ENCODE peak calls at places on chromosome 16, in seven cellular contexts. One of them, this sample, is unnamed.

GRCh38 chr16:85369741-85370528 is 243.2 kb upstream of the GSE1 start:
- DNase-seq in body of pancreas: peak; percentile 59
- DNase-seq in psoas muscle: peak; percentile 81
- DNase-seq in breast epithelium: no peak
- DNase-seq in adrenal gland: peak; percentile 89
- DNase-seq in Caco-2: peak; percentile 66
- DNase-seq in HCT116: no peak
- DNase-seq in this sample: no peak

GRCh38 chr16:17013067-17013466 is 457.7 kb downstream of the XYLT1 start:
- DNase-seq in HCT116: no peak
- DNase-seq in breast epithelium: no peak
- DNase-seq in adrenal gland: no peak
- DNase-seq in body of pancreas: no peak
- DNase-seq in psoas muscle: no peak
- DNase-seq in Caco-2: no peak
- DNase-seq in this sample: no peak

GRCh38 chr16:68884867-68885266 is 41.5 kb downstream of the TANGO6 start:
- DNase-seq in Caco-2: no peak
- DNase-seq in breast epithelium: no peak
- DNase-seq in adrenal gland: no peak
- DNase-seq in body of pancreas: no peak
- DNase-seq in HCT116: no peak
- DNase-seq in psoas muscle: no peak
- DNase-seq in this sample: no peak

GRCh38 chr16:24851700-24852099 is 5.9 kb downstream of the SLC5A11 start:
- DNase-seq in breast epithelium: no peak
- DNase-seq in psoas muscle: no peak
- DNase-seq in HCT116: no peak
- DNase-seq in body of pancreas: no peak
- DNase-seq in adrenal gland: peak; percentile 41
- DNase-seq in Caco-2: no peak
- DNase-seq in this sample: no peak

GRCh38 chr16:28596840-28597691 is at the start of gene SULT1A2:
- DNase-seq in HCT116: peak; percentile 26
- DNase-seq in psoas muscle: no peak
- DNase-seq in body of pancreas: peak; percentile 84
- DNase-seq in adrenal gland: no peak
- DNase-seq in Caco-2: peak; percentile 44
- DNase-seq in breast epithelium: peak; percentile 76
- DNase-seq in this sample: no peak

GRCh38 chr16:82133798-82134197 is 36.2 kb downstream of the MPHOSPH6 start:
- DNase-seq in HCT116: no peak
- DNase-seq in adrenal gland: no peak
- DNase-seq in Caco-2: no peak
- DNase-seq in body of pancreas: no peak
- DNase-seq in breast epithelium: no peak
- DNase-seq in psoas muscle: no peak
- DNase-seq in this sample: no peak

GRCh38 chr16:27318399-27319256 is 4.9 kb downstream of the IL4R start:
- DNase-seq in body of pancreas: no peak
- DNase-seq in psoas muscle: peak; percentile 57
- DNase-seq in Caco-2: no peak
- DNase-seq in HCT116: no peak
- DNase-seq in breast epithelium: no peak
- DNase-seq in adrenal gland: peak; percentile 70
- DNase-seq in this sample: no peak

GRCh38 chr16:87541004-87541881 is 48.4 kb upstream of the ZCCHC14 start:
- DNase-seq in Caco-2: no peak
- DNase-seq in body of pancreas: no peak
- DNase-seq in breast epithelium: no peak
- DNase-seq in HCT116: no peak
- DNase-seq in psoas muscle: no peak
- DNase-seq in adrenal gland: peak; percentile 66
- DNase-seq in this sample: peak; percentile 46

GRCh38 chr16:24511174-24511573 is 28.2 kb upstream of the RBBP6 start:
- DNase-seq in adrenal gland: no peak
- DNase-seq in psoas muscle: no peak
- DNase-seq in breast epithelium: no peak
- DNase-seq in Caco-2: no peak
- DNase-seq in HCT116: no peak
- DNase-seq in body of pancreas: no peak
- DNase-seq in this sample: no peak

GRCh38 chr16:20049831-20050230 is 23.9 kb downstream of the GPR139 start:
- DNase-seq in breast epithelium: peak; percentile 58
- DNase-seq in psoas muscle: no peak
- DNase-seq in Caco-2: no peak
- DNase-seq in HCT116: no peak
- DNase-seq in adrenal gland: no peak
- DNase-seq in body of pancreas: peak; percentile 19
- DNase-seq in this sample: no peak

GRCh38 chr16:74736531-74737157 is 36.0 kb upstream of the MLKL start:
- DNase-seq in body of pancreas: no peak
- DNase-seq in HCT116: no peak
- DNase-seq in adrenal gland: no peak
- DNase-seq in breast epithelium: no peak
- DNase-seq in Caco-2: no peak
- DNase-seq in psoas muscle: peak; percentile 12
- DNase-seq in this sample: no peak

GRCh38 chr16:48609453-48610023 is 442 bp downstream of the N4BP1 start:
- DNase-seq in breast epithelium: no peak
- DNase-seq in psoas muscle: peak; percentile 87
- DNase-seq in HCT116: no peak
- DNase-seq in adrenal gland: peak; percentile 69
- DNase-seq in Caco-2: peak; percentile 61
- DNase-seq in body of pancreas: peak; percentile 75
- DNase-seq in this sample: no peak

GRCh38 chr16:80743772-80744171 is 60.6 kb downstream of the CDYL2 start:
- DNase-seq in breast epithelium: no peak
- DNase-seq in body of pancreas: no peak
- DNase-seq in Caco-2: no peak
- DNase-seq in psoas muscle: no peak
- DNase-seq in HCT116: no peak
- DNase-seq in adrenal gland: no peak
- DNase-seq in this sample: no peak

GRCh38 chr16:88838566-88838965 is 18.2 kb downstream of the GALNS start:
- DNase-seq in breast epithelium: no peak
- DNase-seq in body of pancreas: no peak
- DNase-seq in adrenal gland: no peak
- DNase-seq in HCT116: no peak
- DNase-seq in psoas muscle: no peak
- DNase-seq in Caco-2: no peak
- DNase-seq in this sample: no peak

GRCh38 chr16:79004281-79004680 is 596.3 kb downstream of the MAF start:
- DNase-seq in HCT116: no peak
- DNase-seq in psoas muscle: no peak
- DNase-seq in body of pancreas: no peak
- DNase-seq in breast epithelium: no peak
- DNase-seq in adrenal gland: no peak
- DNase-seq in Caco-2: no peak
- DNase-seq in this sample: no peak

GRCh38 chr16:86545927-86546637 is 9.0 kb downstream of the MTHFSD start:
- DNase-seq in adrenal gland: no peak
- DNase-seq in body of pancreas: no peak
- DNase-seq in psoas muscle: no peak
- DNase-seq in breast epithelium: no peak
- DNase-seq in Caco-2: no peak
- DNase-seq in HCT116: no peak
- DNase-seq in this sample: no peak

GRCh38 chr16:25419681-25420080 is 162.0 kb upstream of the ZKSCAN2 start:
- DNase-seq in breast epithelium: no peak
- DNase-seq in HCT116: no peak
- DNase-seq in psoas muscle: no peak
- DNase-seq in Caco-2: no peak
- DNase-seq in body of pancreas: no peak
- DNase-seq in adrenal gland: no peak
- DNase-seq in this sample: no peak

GRCh38 chr16:89761304-89761922 is 40.1 kb downstream of the ZNF276 start:
- DNase-seq in Caco-2: no peak
- DNase-seq in breast epithelium: no peak
- DNase-seq in HCT116: no peak
- DNase-seq in psoas muscle: no peak
- DNase-seq in body of pancreas: no peak
- DNase-seq in adrenal gland: no peak
- DNase-seq in this sample: no peak

GRCh38 chr16:21070564-21070963 is 80.1 kb downstream of the DNAH3 start:
- DNase-seq in body of pancreas: no peak
- DNase-seq in HCT116: no peak
- DNase-seq in adrenal gland: no peak
- DNase-seq in Caco-2: no peak
- DNase-seq in psoas muscle: no peak
- DNase-seq in breast epithelium: no peak
- DNase-seq in this sample: no peak

GRCh38 chr16:3097266-3097665 is 1.8 kb downstream of the ZSCAN10 start:
- DNase-seq in adrenal gland: no peak
- DNase-seq in psoas muscle: peak; percentile 24
- DNase-seq in HCT116: no peak
- DNase-seq in Caco-2: no peak
- DNase-seq in body of pancreas: no peak
- DNase-seq in breast epithelium: no peak
- DNase-seq in this sample: no peak
- H3K4me3 ChIP-seq in adrenal gland: no peak overlapping the region
- H3K4me3 ChIP-seq in psoas muscle: no peak overlapping the region
- H3K4me3 ChIP-seq in HCT116: no peak overlapping the region
- H3K4me3 ChIP-seq in Caco-2: no peak overlapping the region
- H3K4me3 ChIP-seq in body of pancreas: no peak overlapping the region
- H3K4me3 ChIP-seq in breast epithelium: no peak overlapping the region
- H3K4me3 ChIP-seq in this sample: no peak overlapping the region

GRCh38 chr16:10408824-10409381 is 23.0 kb downstream of the ATF7IP2 start:
- DNase-seq in HCT116: no peak
- DNase-seq in Caco-2: no peak
- DNase-seq in adrenal gland: no peak
- DNase-seq in body of pancreas: no peak
- DNase-seq in breast epithelium: no peak
- DNase-seq in psoas muscle: no peak
- DNase-seq in this sample: no peak
- H3K9me3 ChIP-seq in HCT116: peaks cover 8% of the 10 kb centered on the region
- H3K9me3 ChIP-seq in Caco-2: peaks cover 27% of the 10 kb centered on the region
- H3K9me3 ChIP-seq in adrenal gland: peaks cover 27% of the 10 kb centered on the region
- H3K9me3 ChIP-seq in body of pancreas: no peaks in the 10 kb centered on the region
- H3K9me3 ChIP-seq in breast epithelium: peaks cover 22% of the 10 kb centered on the region
- H3K9me3 ChIP-seq in psoas muscle: peaks cover 22% of the 10 kb centered on the region
- H3K9me3 ChIP-seq in this sample: peaks cover 4% of the 10 kb centered on the region

GRCh38 chr16:10877472-10877946 is 507 bp downstream of the CIITA start:
- DNase-seq in Caco-2: no peak
- DNase-seq in HCT116: no peak
- DNase-seq in breast epithelium: no peak
- DNase-seq in psoas muscle: no peak
- DNase-seq in adrenal gland: no peak
- DNase-seq in body of pancreas: no peak
- DNase-seq in this sample: no peak

GRCh38 chr16:10878328-10878643 is 1.3 kb downstream of the CIITA start:
- DNase-seq in Caco-2: no peak
- DNase-seq in body of pancreas: no peak
- DNase-seq in HCT116: no peak
- DNase-seq in adrenal gland: no peak
- DNase-seq in psoas muscle: no peak
- DNase-seq in breast epithelium: peak; percentile 51
- DNase-seq in this sample: no peak

GRCh38 chr16:10879681-10880589 is 2.9 kb downstream of the CIITA start:
- DNase-seq in psoas muscle: no peak
- DNase-seq in HCT116: no peak
- DNase-seq in body of pancreas: no peak
- DNase-seq in breast epithelium: peak; percentile 7
- DNase-seq in adrenal gland: no peak
- DNase-seq in Caco-2: no peak
- DNase-seq in this sample: no peak

GRCh38 chr16:10880609-10881452 is 3.8 kb downstream of the CIITA start:
- DNase-seq in HCT116: no peak
- DNase-seq in breast epithelium: no peak
- DNase-seq in psoas muscle: no peak
- DNase-seq in body of pancreas: no peak
- DNase-seq in Caco-2: no peak
- DNase-seq in adrenal gland: no peak
- DNase-seq in this sample: no peak

GRCh38 chr16:10878644-10879498 is 1.9 kb downstream of the CIITA start:
- DNase-seq in breast epithelium: no peak
- DNase-seq in adrenal gland: peak; percentile 79
- DNase-seq in HCT116: no peak
- DNase-seq in Caco-2: no peak
- DNase-seq in psoas muscle: peak; percentile 63
- DNase-seq in body of pancreas: peak; percentile 45
- DNase-seq in this sample: no peak
- H3K27me3 ChIP-seq in breast epithelium: no peaks in the 10 kb centered on the region
- H3K27me3 ChIP-seq in adrenal gland: no peaks in the 10 kb centered on the region
- H3K27me3 ChIP-seq in HCT116: peaks cover 15% of the 10 kb centered on the region
- H3K27me3 ChIP-seq in Caco-2: no peaks in the 10 kb centered on the region
- H3K27me3 ChIP-seq in psoas muscle: peaks cover 23% of the 10 kb centered on the region
- H3K27me3 ChIP-seq in body of pancreas: no peaks in the 10 kb centered on the region
- H3K27me3 ChIP-seq in this sample: peaks cover 29% of the 10 kb centered on the region

GRCh38 chr16:3254309-3254708 is 2.1 kb downstream of the MEFV start:
- DNase-seq in adrenal gland: no peak
- DNase-seq in psoas muscle: no peak
- DNase-seq in breast epithelium: no peak
- DNase-seq in Caco-2: no peak
- DNase-seq in HCT116: no peak
- DNase-seq in body of pancreas: no peak
- DNase-seq in this sample: no peak

GRCh38 chr16:3259829-3260228 is 3.4 kb upstream of the MEFV start:
- DNase-seq in body of pancreas: no peak
- DNase-seq in HCT116: no peak
- DNase-seq in psoas muscle: no peak
- DNase-seq in breast epithelium: no peak
- DNase-seq in Caco-2: no peak
- DNase-seq in adrenal gland: no peak
- DNase-seq in this sample: no peak

GRCh38 chr16:3259097-3259496 is 2.7 kb upstream of the MEFV start:
- DNase-seq in Caco-2: no peak
- DNase-seq in psoas muscle: no peak
- DNase-seq in HCT116: no peak
- DNase-seq in body of pancreas: no peak
- DNase-seq in adrenal gland: peak; percentile 72
- DNase-seq in breast epithelium: no peak
- DNase-seq in this sample: no peak

GRCh38 chr16:3256876-3257465 is 538 bp upstream of the MEFV start:
- DNase-seq in breast epithelium: no peak
- DNase-seq in HCT116: no peak
- DNase-seq in adrenal gland: no peak
- DNase-seq in psoas muscle: no peak
- DNase-seq in Caco-2: no peak
- DNase-seq in body of pancreas: no peak
- DNase-seq in this sample: no peak

DNA sequence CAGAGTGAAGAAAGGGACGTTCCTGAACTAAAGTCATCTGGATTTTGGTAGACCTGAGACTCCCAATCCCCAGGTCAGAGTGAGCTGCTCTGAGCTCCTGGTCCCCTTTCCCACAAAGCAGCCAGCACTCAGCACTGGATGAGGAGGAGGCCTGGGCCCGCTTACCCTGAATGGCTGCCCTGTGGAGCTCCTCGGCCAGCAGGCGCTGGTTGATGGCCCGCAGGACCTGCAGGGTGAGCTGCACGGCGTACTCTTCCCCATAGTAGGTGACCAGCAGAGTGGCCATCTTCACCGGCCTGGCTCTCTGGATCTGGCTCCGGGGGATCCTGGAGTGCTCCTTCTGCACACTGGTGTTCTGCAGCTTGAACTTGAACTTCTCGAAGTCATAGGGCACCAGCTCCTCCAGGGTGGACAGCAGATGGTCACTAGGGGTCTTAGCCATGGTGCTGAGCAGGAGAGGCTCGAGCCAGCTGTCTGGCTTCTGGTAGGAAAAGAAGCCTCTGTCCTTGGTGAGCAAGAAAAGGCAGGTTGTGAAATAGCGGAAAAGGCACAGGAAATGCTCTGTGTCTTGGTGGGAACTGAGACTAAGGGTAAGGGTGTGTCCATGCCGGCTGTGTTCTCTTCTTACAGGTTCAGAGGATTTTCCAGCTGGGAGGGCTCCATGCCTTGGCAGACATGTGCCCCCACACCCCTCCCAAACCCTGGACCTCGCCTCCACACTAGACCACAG is at the start of gene MEFV:
- DNase-seq in breast epithelium: no peak
- DNase-seq in body of pancreas: no peak
- DNase-seq in HCT116: no peak
- DNase-seq in psoas muscle: no peak
- DNase-seq in adrenal gland: no peak
- DNase-seq in Caco-2: no peak
- DNase-seq in this sample: no peak
- H3K4me3 ChIP-seq in breast epithelium: peak within 1 kb of the TSS; percentile 32
- H3K4me3 ChIP-seq in body of pancreas: no peak within 1 kb of the TSS
- H3K4me3 ChIP-seq in HCT116: no peak within 1 kb of the TSS
- H3K4me3 ChIP-seq in psoas muscle: peak within 1 kb of the TSS; percentile 15
- H3K4me3 ChIP-seq in adrenal gland: no peak within 1 kb of the TSS
- H3K4me3 ChIP-seq in Caco-2: no peak within 1 kb of the TSS
- H3K4me3 ChIP-seq in this sample: no peak within 1 kb of the TSS

This sample was measured in AG04450.